ENCODE peak calls at places on chromosomes 6 and 20, in ten cellular contexts. X is HTR-8/SVneo; F is lower lobe of right lung; W is Panc1; Y is hippocampal formation; O is stimulated activated CD8-positive, alpha-beta memory T cell treated with anti-CD3 and anti-CD28 coated beads, Interleukin-2, amount 100 ng/mL, for 1 hour; N is OCI-LY7; Q is aorta; G is GM18507; D is right lobe of liver. H is an unnamed sample.

GRCh38 chr20:12790856-12791255 is 217.9 kb upstream of the SPTLC3 start:
- DNase-seq in G (no peak), Q (no peak), W (no peak), O (no peak), X (no peak), F (no peak), N (no peak), Y (no peak), D (no peak), H (no peak)

GRCh38 chr20:48682529-48683385 is 145.0 kb downstream of the PREX1 start:
- DNase-seq in X (peak), G (no peak), F (peak), N (no peak), Q (peak), D (peak), O (no peak), W (no peak), Y (no peak), H (peak)

GRCh38 chr6:168578036-168578435 is 137.1 kb downstream of the SMOC2 start:
- DNase-seq in W (no peak), Q (peak), Y (no peak), N (no peak), O (no peak), X (no peak), G (no peak), D (no peak), F (no peak), H (no peak)

GRCh38 chr6:169489642-169490408 is 212.0 kb downstream of the WDR27 start:
- DNase-seq in X (no peak), Y (no peak), Q (no peak), G (no peak), D (no peak), N (no peak), W (no peak), F (no peak), O (no peak), H (no peak)

GRCh38 chr20:42082611-42083010 is 464.4 kb upstream of the CHD6 start:
- DNase-seq in O (no peak), Q (no peak), W (no peak), G (no peak), X (no peak), F (no peak), D (no peak), Y (no peak), N (no peak), H (no peak)

GRCh38 chr6:134657751-134658522 is 292.0 kb downstream of the ALDH8A1 start:
- DNase-seq in O (no peak), Y (no peak), Q (no peak), D (no peak), G (no peak), F (no peak), X (no peak), W (no peak), N (no peak), H (peak)

GRCh38 chr6:139338845-139339244 is 35.6 kb downstream of the CITED2 start:
- DNase-seq in Y (no peak), F (no peak), X (no peak), D (no peak), Q (no peak), O (no peak), W (no peak), N (no peak), G (no peak), H (no peak)

GRCh38 chr20:59242714-59243626 is 57.4 kb upstream of the EDN3 start:
- DNase-seq in G (no peak), O (peak), Y (no peak), Q (no peak), N (no peak), W (no peak), D (no peak), X (no peak), F (no peak), H (no peak)

GRCh38 chr6:131443514-131443913 is 129.5 kb upstream of the ARG1 start:
- DNase-seq in W (no peak), D (no peak), Y (no peak), N (peak), G (no peak), F (no peak), Q (no peak), O (no peak), X (no peak), H (no peak)

GRCh38 chr6:42428326-42429041 is 23.2 kb downstream of the TRERF1 start:
- DNase-seq in F (no peak), O (no peak), X (no peak), N (no peak), Q (no peak), W (no peak), D (peak), Y (no peak), G (no peak), H (peak)

GRCh38 chr6:136751478-136751956 is 40.8 kb downstream of the MAP3K5 start:
- DNase-seq in X (no peak), D (no peak), O (no peak), W (no peak), G (no peak), N (peak), Q (no peak), F (no peak), Y (peak), H (no peak)

GRCh38 chr6:44974511-44974910 is 353.6 kb upstream of the RUNX2 start:
- DNase-seq in D (no peak), Y (no peak), X (no peak), W (no peak), F (no peak), G (no peak), Q (no peak), O (no peak), N (no peak), H (no peak)

GRCh38 chr20:56171087-56172012 is 77.2 kb upstream of the MC3R start:
- DNase-seq in X (peak), Y (peak), Q (no peak), N (peak), D (no peak), F (no peak), O (no peak), W (no peak), G (no peak), H (no peak)

GRCh38 chr6:74507649-74508048 is 698.2 kb downstream of the COL12A1 start:
- DNase-seq in D (no peak), O (no peak), W (no peak), F (no peak), X (no peak), Y (no peak), Q (no peak), N (no peak), G (no peak), H (no peak)

GRCh38 chr6:169328112-169328801 is 74.6 kb upstream of the THBS2 start:
- DNase-seq in O (no peak), D (no peak), N (no peak), W (no peak), Y (no peak), G (no peak), X (peak), F (no peak), Q (no peak), H (no peak)

GRCh38 chr20:33042983-33043730 is 10.5 kb upstream of the BPIFB3 start:
- DNase-seq in O (no peak), D (no peak), N (no peak), F (no peak), X (no peak), Y (no peak), W (no peak), Q (no peak), G (no peak), H (no peak)

GRCh38 chr20:37406010-37406998 is 60.4 kb downstream of the SRC start:
- DNase-seq in D (no peak), Q (peak), O (no peak), F (no peak), N (peak), Y (no peak), X (peak), W (no peak), G (peak), H (peak)

GRCh38 chr20:3820048-3820900 is at the start of gene AP5S1:
- DNase-seq in Q (peak), F (peak), G (peak), O (peak), Y (peak), W (peak), X (peak), N (peak), D (peak), H (peak)